ENCODE peak calls at places on chromosomes 7 and 10, in four cellular contexts. One of them, this sample, is unnamed.

GRCh38 chr7:139297795-139298194 is 43.3 kb upstream of the FMC1 start:
- DNase-seq in GM12878: no peak
- DNase-seq in K562: no peak
- DNase-seq in HepG2: peak; percentile 43
- DNase-seq in this sample: no peak

GRCh38 chr10:95697429-95697828 is 3.7 kb upstream of the TCTN3 start:
- DNase-seq in HepG2: no peak
- DNase-seq in K562: no peak
- DNase-seq in GM12878: peak; percentile 63
- DNase-seq in this sample: no peak

GRCh38 chr7:157780312-157780711 is 443.5 kb downstream of the DNAJB6 start:
- DNase-seq in K562: no peak
- DNase-seq in GM12878: no peak
- DNase-seq in HepG2: no peak
- DNase-seq in this sample: no peak

GRCh38 chr10:88442681-88443080 is 140.4 kb downstream of the RNLS start:
- DNase-seq in HepG2: no peak
- DNase-seq in K562: no peak
- DNase-seq in GM12878: no peak
- DNase-seq in this sample: no peak

GRCh38 chr10:112246-112645 is 23.0 kb upstream of the ZMYND11 start:
- DNase-seq in HepG2: no peak
- DNase-seq in K562: no peak
- DNase-seq in GM12878: no peak
- DNase-seq in this sample: no peak

GRCh38 chr10:33074443-33074842 is 116.4 kb upstream of the ITGB1 start:
- DNase-seq in HepG2: no peak
- DNase-seq in K562: no peak
- DNase-seq in GM12878: no peak
- DNase-seq in this sample: no peak

GRCh38 chr7:132569884-132570614 is 6.2 kb downstream of the PLXNA4 start:
- DNase-seq in HepG2: no peak
- DNase-seq in GM12878: no peak
- DNase-seq in K562: no peak
- DNase-seq in this sample: no peak

GRCh38 chr7:45576249-45576929 is 2.2 kb downstream of the ADCY1 start:
- DNase-seq in K562: no peak
- DNase-seq in HepG2: no peak
- DNase-seq in GM12878: no peak
- DNase-seq in this sample: no peak

GRCh38 chr7:2158331-2159175 is 74.2 kb downstream of the MAD1L1 start:
- DNase-seq in K562: no peak
- DNase-seq in HepG2: no peak
- DNase-seq in GM12878: no peak
- DNase-seq in this sample: no peak

GRCh38 chr7:118060692-118061091 is 123.3 kb upstream of the LSM8 start:
- DNase-seq in GM12878: no peak
- DNase-seq in HepG2: no peak
- DNase-seq in K562: no peak
- DNase-seq in this sample: no peak

GRCh38 chr10:123994417-123995081 is 98.8 kb downstream of the CHST15 start:
- DNase-seq in K562: peak; percentile 86
- DNase-seq in HepG2: peak; percentile 56
- DNase-seq in GM12878: no peak
- DNase-seq in this sample: peak; percentile 96

GRCh38 chr10:36269222-36269621 is 627.1 kb upstream of the FZD8 start:
- DNase-seq in GM12878: no peak
- DNase-seq in K562: no peak
- DNase-seq in HepG2: no peak
- DNase-seq in this sample: no peak

GRCh38 chr7:121960678-121961461 is 87.9 kb downstream of the PTPRZ1 start:
- DNase-seq in GM12878: no peak
- DNase-seq in K562: no peak
- DNase-seq in HepG2: no peak
- DNase-seq in this sample: no peak

GRCh38 chr10:61901829-61902447 is 439 bp downstream of the ARID5B start:
- DNase-seq in HepG2: no peak
- DNase-seq in K562: no peak
- DNase-seq in GM12878: no peak
- DNase-seq in this sample: no peak

GRCh38 chr7:87199700-87200450 is 19.7 kb downstream of the TMEM243 start:
- DNase-seq in GM12878: no peak
- DNase-seq in K562: no peak
- DNase-seq in HepG2: no peak
- DNase-seq in this sample: no peak

GRCh38 chr10:33066558-33067236 is 108.7 kb upstream of the ITGB1 start:
- DNase-seq in K562: no peak
- DNase-seq in HepG2: no peak
- DNase-seq in GM12878: no peak
- DNase-seq in this sample: no peak

GRCh38 chr10:68560916-68561691 is 967 bp downstream of the TET1 start:
- DNase-seq in HepG2: peak; percentile 27
- DNase-seq in K562: peak; percentile 82
- DNase-seq in GM12878: no peak
- DNase-seq in this sample: peak; percentile 89

GRCh38 chr10:125502276-125502675 is 180.7 kb downstream of the TEX36 start:
- DNase-seq in K562: no peak
- DNase-seq in GM12878: no peak
- DNase-seq in HepG2: no peak
- DNase-seq in this sample: no peak

GRCh38 chr10:3783721-3784432 is 1.1 kb downstream of the KLF6 start:
- DNase-seq in K562: no peak
- DNase-seq in HepG2: peak; percentile 86
- DNase-seq in GM12878: no peak
- DNase-seq in this sample: peak; percentile 58

GRCh38 chr7:75969182-75969581 is 25.2 kb downstream of the TMEM120A start:
- DNase-seq in HepG2: no peak
- DNase-seq in K562: no peak
- DNase-seq in GM12878: no peak
- DNase-seq in this sample: peak; percentile 47

GRCh38 chr7:129829677-129830631 is 122.8 kb downstream of the UBE2H start:
- DNase-seq in GM12878: no peak
- DNase-seq in K562: peak; percentile 76
- DNase-seq in HepG2: peak; percentile 62
- DNase-seq in this sample: peak; percentile 42

GRCh38 chr7:27175005-27175625 is 995 bp upstream of the HOXA10 start:
- DNase-seq in HepG2: no peak
- DNase-seq in GM12878: no peak
- DNase-seq in K562: no peak
- DNase-seq in this sample: no peak

GRCh38 chr7:83876593-83876992 is 227.7 kb upstream of the SEMA3E start:
- DNase-seq in HepG2: no peak
- DNase-seq in K562: no peak
- DNase-seq in GM12878: no peak
- DNase-seq in this sample: no peak

GRCh38 chr10:131981429-131982184 is at the start of gene BNIP3:
- DNase-seq in GM12878: peak; percentile 75
- DNase-seq in HepG2: peak; percentile 88
- DNase-seq in K562: peak; percentile 97
- DNase-seq in this sample: peak; percentile 100

GRCh38 chr7:45196374-45196773 is 38.8 kb downstream of the RAMP3 start:
- DNase-seq in K562: no peak
- DNase-seq in GM12878: peak; percentile 9
- DNase-seq in HepG2: no peak
- DNase-seq in this sample: no peak

GRCh38 chr7:130865408-130866236 is 131.6 kb upstream of the KLF14 start:
- DNase-seq in K562: no peak
- DNase-seq in HepG2: no peak
- DNase-seq in GM12878: no peak
- DNase-seq in this sample: no peak

GRCh38 chr7:38834357-38834756 is 74.6 kb downstream of the VPS41 start:
- DNase-seq in K562: no peak
- DNase-seq in HepG2: no peak
- DNase-seq in GM12878: no peak
- DNase-seq in this sample: no peak

GRCh38 chr7:122304996-122305421 is 459 bp upstream of the FEZF1 start:
- DNase-seq in GM12878: no peak
- DNase-seq in HepG2: no peak
- DNase-seq in K562: no peak
- DNase-seq in this sample: no peak

GRCh38 chr10:90227259-90227658 is 525.9 kb downstream of the KIF20B start:
- DNase-seq in K562: no peak
- DNase-seq in HepG2: no peak
- DNase-seq in GM12878: no peak
- DNase-seq in this sample: no peak

GRCh38 chr10:49166804-49167628 is 21.2 kb downstream of the TMEM273 start:
- DNase-seq in HepG2: no peak
- DNase-seq in K562: no peak
- DNase-seq in GM12878: no peak
- DNase-seq in this sample: no peak

GRCh38 chr10:113661332-113661731 is 2.5 kb downstream of the NRAP start:
- DNase-seq in HepG2: no peak
- DNase-seq in GM12878: no peak
- DNase-seq in K562: no peak
- DNase-seq in this sample: no peak

GRCh38 chr7:73978681-73979563 is 49.1 kb upstream of the ELN start:
- DNase-seq in GM12878: peak; percentile 45
- DNase-seq in HepG2: peak; percentile 89
- DNase-seq in K562: peak; percentile 76
- DNase-seq in this sample: peak; percentile 55

GRCh38 chr10:94183666-94184264 is 179.0 kb downstream of the NOC3L start:
- DNase-seq in HepG2: no peak
- DNase-seq in GM12878: no peak
- DNase-seq in K562: no peak
- DNase-seq in this sample: no peak

GRCh38 chr7:44121761-44122420 is 1.5 kb downstream of the POLD2 start:
- DNase-seq in GM12878: no peak
- DNase-seq in HepG2: no peak
- DNase-seq in K562: no peak
- DNase-seq in this sample: no peak
- TF ChIP-seq SMC3 in GM12878: no peak
- TF ChIP-seq SMC3 in HepG2: no peak
- TF ChIP-seq SMC3 in K562: no peak
- TF ChIP-seq SMC3 in this sample: no peak

GRCh38 chr7:142460402-142461117 is 202.7 kb upstream of the PRSS58 start:
- DNase-seq in HepG2: no peak
- DNase-seq in K562: no peak
- DNase-seq in GM12878: no peak
- DNase-seq in this sample: no peak

GRCh38 chr7:142457146-142457703 is 199.4 kb upstream of the PRSS58 start:
- DNase-seq in K562: no peak
- DNase-seq in GM12878: no peak
- DNase-seq in HepG2: no peak
- DNase-seq in this sample: no peak

GRCh38 chr7:142459557-142459963 is 201.7 kb upstream of the PRSS58 start:
- DNase-seq in GM12878: no peak
- DNase-seq in K562: peak; percentile 77
- DNase-seq in HepG2: peak; percentile 25
- DNase-seq in this sample: peak; percentile 64

GRCh38 chr7:142463401-142463850 is 205.6 kb upstream of the PRSS58 start:
- DNase-seq in K562: no peak
- DNase-seq in HepG2: no peak
- DNase-seq in GM12878: no peak
- DNase-seq in this sample: no peak

GRCh38 chr7:142461437-142461836 is 203.6 kb upstream of the PRSS58 start:
- DNase-seq in K562: no peak
- DNase-seq in GM12878: no peak
- DNase-seq in HepG2: no peak
- DNase-seq in this sample: no peak
- TF ChIP-seq TAF1 in K562: no peak
- TF ChIP-seq TAF1 in GM12878: no peak
- TF ChIP-seq TAF1 in HepG2: no peak
- TF ChIP-seq TAF1 in this sample: no peak

DNA sequence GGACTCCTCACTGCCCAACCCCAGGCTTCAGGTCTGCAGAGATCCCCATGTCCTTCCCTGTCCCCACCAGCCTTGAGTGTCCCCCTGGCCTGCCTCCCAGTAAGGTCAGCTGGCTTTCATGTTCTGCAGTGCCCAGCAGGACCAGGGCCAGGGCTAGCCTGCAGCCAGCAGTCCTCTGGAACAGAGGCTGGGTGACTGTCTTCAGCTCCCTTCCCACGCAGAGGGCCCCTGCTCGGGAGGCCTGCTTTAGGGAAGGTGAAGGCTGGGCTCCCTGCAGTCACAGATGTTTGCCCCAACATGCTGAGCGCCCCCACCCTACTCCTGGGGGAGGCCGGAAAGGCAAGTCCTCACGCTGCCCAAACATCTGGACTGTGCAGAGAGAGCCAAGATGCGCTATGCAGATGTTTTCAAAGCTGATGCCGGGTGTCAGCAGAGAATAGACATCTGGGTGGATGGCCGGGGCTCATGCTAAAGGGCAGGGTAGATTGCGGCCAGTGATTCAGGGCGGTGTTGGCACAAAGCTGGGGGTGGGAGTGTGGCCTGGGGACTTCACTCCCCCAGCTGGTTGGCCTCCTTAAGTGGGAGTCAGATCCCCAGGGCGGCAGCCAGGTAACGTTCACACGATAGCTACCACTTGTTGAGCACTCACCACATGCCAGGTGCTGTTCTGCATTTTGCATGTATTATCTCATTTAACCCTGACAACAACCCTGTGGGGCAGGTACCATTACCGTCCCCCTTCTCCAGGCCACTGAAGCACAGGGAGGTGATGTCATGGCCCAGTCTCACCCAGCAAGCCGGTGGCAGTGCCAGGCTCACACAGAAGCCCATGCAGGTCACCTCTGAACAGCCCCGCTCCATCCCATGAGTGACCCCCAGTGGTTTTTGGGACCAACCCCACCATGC is 71.2 kb upstream of the COL13A1 start:
- DNase-seq in HepG2: no peak
- DNase-seq in K562: no peak
- DNase-seq in GM12878: no peak
- DNase-seq in this sample: peak; percentile 56
- TF ChIP-seq SMC3 in HepG2: no peak
- TF ChIP-seq SMC3 in K562: no peak
- TF ChIP-seq SMC3 in GM12878: no peak
- TF ChIP-seq SMC3 in this sample: no peak

DNA sequence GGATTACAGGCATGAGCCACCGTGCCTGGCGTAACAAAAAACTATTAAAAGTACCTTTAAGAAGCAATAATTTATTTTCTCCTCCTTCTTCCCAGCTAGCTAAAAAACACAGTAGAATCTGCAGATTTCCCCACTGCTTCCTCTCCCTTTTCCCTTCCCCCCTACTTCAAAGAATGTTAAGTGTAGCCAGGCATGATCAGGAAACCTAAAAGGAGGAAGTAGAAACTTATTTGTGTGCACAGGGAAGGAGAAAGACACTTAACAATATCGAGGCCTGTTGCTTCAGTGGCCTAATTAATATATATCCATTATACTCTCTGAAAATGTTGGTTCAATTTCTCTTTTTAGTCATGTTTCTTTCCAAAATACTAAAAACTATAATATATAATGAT is 127.7 kb downstream of the NRBF2 start:
- DNase-seq in K562: no peak
- DNase-seq in HepG2: no peak
- DNase-seq in GM12878: no peak
- DNase-seq in this sample: no peak
- TF ChIP-seq TAF1 in K562: no peak
- TF ChIP-seq TAF1 in HepG2: no peak
- TF ChIP-seq TAF1 in GM12878: no peak
- TF ChIP-seq TAF1 in this sample: no peak

GRCh38 chr10:58993480-58994221 is 182.8 kb upstream of the PHYHIPL start:
- DNase-seq in HepG2: no peak
- DNase-seq in GM12878: peak; percentile 63
- DNase-seq in K562: no peak
- DNase-seq in this sample: no peak
- TF ChIP-seq SMC3 in HepG2: no peak
- TF ChIP-seq SMC3 in GM12878: peak; percentile 13
- TF ChIP-seq SMC3 in K562: no peak
- TF ChIP-seq SMC3 in this sample: no peak

This sample was measured in SK-N-SH.